ENCODE peak calls at places on chromosomes 4 and X, in six cellular contexts. F is breast epithelium, T is HCT116, B is suprapubic skin, W is upper lobe of left lung, K is prostate gland. G is an unnamed sample.

GRCh38 chr4:81084029-81084428 is 53.5 kb downstream of the BMP3 start:
- DNase-seq in F (no peak), T (no peak), B (no peak), W (no peak), K (peak), G (no peak)

GRCh38 chr4:177726111-177726510 is 283.9 kb upstream of the AGA start:
- DNase-seq in F (no peak), T (no peak), B (no peak), W (no peak), K (no peak), G (no peak)

GRCh38 chrX:20995829-20996228 is 378.4 kb upstream of the CNKSR2 start:
- DNase-seq in F (no peak), T (no peak), B (no peak), W (no peak), K (no peak), G (no peak)

GRCh38 chr4:6887591-6888371 is 21.8 kb upstream of the TBC1D14 start:
- DNase-seq in F (no peak), T (no peak), B (no peak), W (no peak), K (no peak), G (no peak)

GRCh38 chr4:40502936-40503335 is 126.7 kb downstream of the RBM47 start:
- DNase-seq in F (no peak), T (no peak), B (no peak), W (no peak), K (no peak), G (no peak)

GRCh38 chrX:12975670-12975965 is 708 bp downstream of the TMSB4X start:
- DNase-seq in F (no peak), T (no peak), B (no peak), W (no peak), K (no peak), G (no peak)

GRCh38 chr4:94939791-94940530 is 182.2 kb downstream of the BMPR1B start:
- DNase-seq in F (no peak), T (no peak), B (no peak), W (no peak), K (no peak), G (no peak)

GRCh38 chr4:100366213-100366612 is 151.6 kb downstream of the EMCN start:
- DNase-seq in F (no peak), T (no peak), B (no peak), W (no peak), K (no peak), G (no peak)

GRCh38 chrX:120801426-120801825 is 74.2 kb downstream of the CT47B1 start:
- DNase-seq in F (no peak), T (no peak), B (no peak), W (no peak), K (no peak), G (no peak)

GRCh38 chrX:153901753-153902140 is 2.7 kb upstream of the AVPR2 start:
- DNase-seq in F (no peak), T (no peak), B (no peak), W (no peak), K (no peak), G (no peak)

GRCh38 chr4:184784628-184785257 is 41.0 kb downstream of the ACSL1 start:
- DNase-seq in F (no peak), T (no peak), B (no peak), W (no peak), K (no peak), G (no peak)

GRCh38 chrX:3522016-3522690 is 175.7 kb upstream of the MXRA5 start:
- DNase-seq in F (no peak), T (no peak), B (no peak), W (no peak), K (no peak), G (no peak)

GRCh38 chr4:21411086-21411485 is 537.5 kb downstream of the KCNIP4 start:
- DNase-seq in F (no peak), T (no peak), B (no peak), W (no peak), K (no peak), G (no peak)

GRCh38 chrX:104172788-104173187 is 6.5 kb downstream of the FAM199X start:
- DNase-seq in F (no peak), T (no peak), B (no peak), W (no peak), K (no peak), G (no peak)

GRCh38 chr4:73127839-73128448 is 58.4 kb upstream of the COX18 start:
- DNase-seq in F (no peak), T (no peak), B (no peak), W (no peak), K (no peak), G (no peak)

GRCh38 chr4:174427562-174428140 is 94.6 kb downstream of the HPGD start:
- DNase-seq in F (no peak), T (no peak), B (no peak), W (no peak), K (no peak), G (no peak)

GRCh38 chr4:8160572-8160971 is 2.0 kb upstream of the ABLIM2 start:
- DNase-seq in F (no peak), T (no peak), B (no peak), W (no peak), K (no peak), G (no peak)

GRCh38 chr4:104508224-104508623 is 13.5 kb upstream of the CXXC4 start:
- DNase-seq in F (no peak), T (no peak), B (no peak), W (no peak), K (no peak), G (no peak)

GRCh38 chr4:48017108-48017527 is 546 bp downstream of the NIPAL1 start:
- DNase-seq in F (peak), T (peak), B (peak), W (peak), K (peak), G (peak)

GRCh38 chrX:27679281-27679680 is 89.1 kb downstream of the DCAF8L2 start:
- DNase-seq in F (no peak), T (no peak), B (no peak), W (no peak), K (no peak), G (no peak)

GRCh38 chr4:143097751-143098150 is 87.0 kb upstream of the USP38 start:
- DNase-seq in F (no peak), T (no peak), B (no peak), W (peak), K (no peak), G (no peak)

GRCh38 chr4:180134116-180134866 is 2108.9 kb upstream of the TENM3 start:
- DNase-seq in F (no peak), T (no peak), B (no peak), W (no peak), K (no peak), G (no peak)

GRCh38 chr4:1205641-1206298 is 33.4 kb upstream of the SPON2 start:
- DNase-seq in F (no peak), T (no peak), B (peak), W (peak), K (no peak), G (peak)

GRCh38 chr4:53841711-53842110 is 222.7 kb downstream of the CHIC2 start:
- DNase-seq in F (no peak), T (no peak), B (no peak), W (no peak), K (no peak), G (no peak)

GRCh38 chr4:175339100-175339707 is 421.0 kb downstream of the ADAM29 start:
- DNase-seq in F (no peak), T (no peak), B (no peak), W (no peak), K (no peak), G (no peak)

GRCh38 chr4:106369456-106370060 is 980 bp upstream of the GIMD1 start:
- DNase-seq in F (no peak), T (peak), B (no peak), W (no peak), K (no peak), G (no peak)

GRCh38 chrX:26328610-26329319 is 112.8 kb downstream of the MAGEB5 start:
- DNase-seq in F (no peak), T (no peak), B (no peak), W (no peak), K (no peak), G (no peak)

GRCh38 chr4:170226288-170226687 is 136.5 kb upstream of the AADAT start:
- DNase-seq in F (no peak), T (no peak), B (no peak), W (peak), K (no peak), G (no peak)

GRCh38 chr4:126583509-126583908 is 1049.2 kb upstream of the INTU start:
- DNase-seq in F (no peak), T (peak), B (no peak), W (no peak), K (no peak), G (no peak)

GRCh38 chrX:96464880-96465558 is 219.6 kb upstream of the DIAPH2 start:
- DNase-seq in F (no peak), T (no peak), B (no peak), W (no peak), K (no peak), G (no peak)

GRCh38 chrX:16459008-16459407 is 190.9 kb upstream of the S100G start:
- DNase-seq in F (no peak), T (no peak), B (no peak), W (no peak), K (no peak), G (no peak)

GRCh38 chr4:189917161-189917891 is 23.3 kb upstream of the FRG1 start:
- DNase-seq in F (no peak), T (no peak), B (no peak), W (no peak), K (no peak), G (no peak)

GRCh38 chr4:73608677-73609594 is 11.3 kb downstream of the RASSF6 start:
- DNase-seq in F (peak), T (no peak), B (no peak), W (no peak), K (no peak), G (no peak)

DNA sequence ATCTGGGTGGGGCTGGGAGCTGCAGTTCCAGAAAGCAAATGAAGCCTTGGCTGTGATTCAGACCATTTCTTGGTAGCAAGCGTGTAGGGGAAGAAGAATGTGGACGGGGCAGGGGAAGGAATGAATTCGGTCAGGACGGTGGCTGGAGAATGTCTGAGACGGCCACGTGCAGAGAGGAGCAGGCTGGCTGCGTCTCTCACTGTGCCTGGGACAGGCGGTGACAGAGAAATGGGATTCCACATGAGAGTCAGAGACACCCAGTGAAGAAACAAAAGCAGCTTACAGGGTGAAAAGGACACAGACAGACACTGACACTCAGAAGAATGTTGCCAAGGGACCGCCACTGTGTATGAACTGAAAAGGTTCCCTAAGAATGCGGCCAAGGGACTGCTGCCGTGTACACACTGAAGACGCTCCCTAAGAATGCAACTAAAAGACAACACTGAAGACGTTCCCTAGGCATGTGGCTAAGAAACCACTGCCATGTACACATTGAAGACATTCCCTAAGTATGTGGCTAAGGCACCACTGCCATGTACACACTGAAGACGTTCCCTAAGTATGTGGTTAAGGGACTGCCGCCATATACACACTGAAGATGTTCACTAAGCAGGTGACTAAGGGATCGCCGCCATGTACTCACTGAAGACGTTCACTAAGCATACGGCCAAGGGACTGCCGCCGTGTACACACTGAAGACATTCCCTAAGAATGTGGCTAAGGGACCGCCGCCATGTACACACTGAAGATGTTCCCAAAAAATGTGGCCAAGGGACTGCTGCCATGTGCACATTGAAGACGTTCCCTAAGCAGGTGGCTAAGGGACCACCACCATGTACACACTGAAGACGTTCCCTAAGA is 49.1 kb downstream of the DHRSX start:
- DNase-seq in F (peak), T (peak), B (no peak), W (no peak), K (no peak), G (no peak)
- TF ChIP-seq POLR2AphosphoS5 in F (no peak), T (no peak), B (no peak), W (no peak), K (no peak), G (no peak)

GRCh38 chr4:152448806-152449205 is 87.1 kb downstream of the FBXW7 start:
- DNase-seq in F (no peak), T (no peak), B (no peak), W (no peak), K (no peak), G (no peak)

GRCh38 chr4:152456609-152457008 is 79.3 kb downstream of the FBXW7 start:
- DNase-seq in F (no peak), T (no peak), B (no peak), W (no peak), K (no peak), G (no peak)

GRCh38 chr4:152454398-152455011 is 81.4 kb downstream of the FBXW7 start:
- DNase-seq in F (no peak), T (no peak), B (no peak), W (no peak), K (no peak), G (no peak)

GRCh38 chr4:152448038-152448437 is 87.9 kb downstream of the FBXW7 start:
- DNase-seq in F (no peak), T (no peak), B (no peak), W (no peak), K (no peak), G (no peak)

DNA sequence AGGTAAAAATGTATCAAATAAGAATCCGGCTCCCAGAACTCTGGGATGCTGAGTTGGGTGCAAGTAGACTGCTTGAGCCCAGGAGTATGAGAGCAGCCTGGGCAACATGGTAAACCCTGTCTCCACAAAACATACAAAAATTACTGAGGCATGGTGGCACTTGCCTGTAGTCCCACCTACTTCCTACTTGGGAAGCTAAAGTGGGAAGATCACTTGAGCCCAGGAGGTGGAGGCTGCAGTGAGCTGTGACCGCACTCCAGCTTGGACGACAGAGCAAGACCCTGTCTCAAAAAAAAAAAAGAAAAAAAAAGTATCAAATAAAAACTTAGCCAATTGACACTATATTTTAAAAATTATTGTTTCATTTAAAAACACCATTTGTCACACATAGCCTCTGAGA is 84.4 kb downstream of the FBXW7 start:
- DNase-seq in F (no peak), T (no peak), B (no peak), W (no peak), K (no peak), G (no peak)
- H3K4me3 ChIP-seq in F (no peak), T (no peak), B (no peak), W (no peak), K (no peak), G (no peak)

DNA sequence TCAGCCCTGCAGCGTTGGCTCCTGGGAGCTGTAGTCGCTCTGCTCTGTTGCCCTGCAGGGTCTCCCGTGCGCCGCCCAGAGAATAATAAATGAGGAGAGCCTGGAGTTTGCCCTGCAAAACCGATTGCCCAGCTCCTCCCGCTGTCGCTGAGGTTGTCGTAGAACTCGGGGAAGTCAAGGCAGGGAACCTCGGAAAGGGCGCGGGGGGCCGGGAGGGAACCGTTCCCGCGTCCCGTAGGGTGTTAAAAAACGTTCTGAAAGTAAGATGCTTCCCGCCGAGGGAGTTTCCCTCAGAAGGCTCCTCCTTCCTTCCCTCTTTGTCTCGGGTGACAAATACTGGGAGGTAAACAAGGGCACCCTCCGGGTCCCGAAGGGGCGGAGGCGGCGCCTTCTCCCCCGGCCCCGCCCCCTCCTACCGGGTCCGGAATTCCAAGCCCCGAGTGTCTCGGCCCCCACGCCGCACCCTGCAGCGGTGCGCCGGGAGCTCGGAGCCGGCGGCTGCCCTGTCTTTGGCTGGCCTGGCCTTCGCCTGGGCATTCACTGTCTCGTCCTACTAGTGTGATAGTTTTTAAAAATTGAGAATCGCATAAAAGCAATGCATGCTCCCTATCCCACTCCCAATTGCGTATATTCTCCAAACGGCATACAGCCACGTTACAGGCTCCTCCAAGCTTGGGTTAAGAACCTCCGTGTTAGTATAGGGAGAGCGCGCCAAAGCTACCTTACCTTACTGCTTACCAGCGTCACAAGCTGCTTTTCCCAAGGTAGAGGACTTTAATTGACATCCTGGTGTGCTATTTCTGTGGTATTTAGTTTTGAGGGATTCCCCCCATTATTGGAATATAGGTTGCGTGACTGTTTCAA is 965 bp upstream of the HMGB2 start:
- DNase-seq in F (peak), T (peak), B (no peak), W (peak), K (peak), G (peak)
- TF ChIP-seq POLR2A in F (no peak), T (peak), B (no peak), W (peak), K (no peak), G (no peak)

GRCh38 chr4:2248044-2248780 is 6.3 kb upstream of the HAUS3 start:
- DNase-seq in F (peak), T (no peak), B (peak), W (no peak), K (no peak), G (peak)
- TF ChIP-seq POLR2AphosphoS5 in F (no peak), T (no peak), B (no peak), W (no peak), K (no peak), G (no peak)

GRCh38 chr4:158074851-158075250 is 98.0 kb downstream of the GASK1B start:
- DNase-seq in F (no peak), T (no peak), B (no peak), W (no peak), K (no peak), G (no peak)
- H3K4me3 ChIP-seq in F (no peak), T (no peak), B (no peak), W (no peak), K (no peak), G (no peak)

G was measured in stomach.